ENCODE peak calls at places on chromosomes 11 and 22, in ten cellular contexts. V is uterus, R is adrenal gland, S is cardiac muscle cell, H is vagina, O is Peyer's patch, Y is foreskin keratinocyte, B is heart right ventricle, T is WERI-Rb-1, F is MM.1S. K is an unnamed sample. For H3K27me3, the result is how much of the 10 kb centered on the place peaks cover.

GRCh38 chr22:36323182-36323854 is 64.4 kb downstream of the MYH9 start:
- DNase-seq in O (no peak), S (peak), F (no peak), T (no peak), H (no peak), Y (no peak), R (peak), B (peak), V (peak), K (peak)

GRCh38 chr11:80937831-80938230 is 1497.0 kb upstream of the TENM4 start:
- DNase-seq in V (no peak), B (no peak), O (no peak), S (no peak), H (no peak), Y (peak), T (no peak), R (no peak), F (no peak), K (no peak)

GRCh38 chr22:32880906-32881596 is 79.5 kb downstream of the TIMP3 start:
- DNase-seq in R (peak), H (no peak), T (peak), S (peak), V (peak), F (no peak), O (no peak), Y (no peak), B (peak), K (peak)

GRCh38 chr11:20337526-20338154 is 25.9 kb upstream of the HTATIP2 start:
- DNase-seq in H (no peak), V (no peak), S (peak), T (peak), F (peak), R (no peak), B (no peak), O (no peak), Y (no peak), K (peak)

GRCh38 chr22:40603088-40603605 is 33.4 kb downstream of the MRTFA start:
- DNase-seq in V (no peak), F (no peak), T (no peak), O (no peak), B (no peak), R (peak), Y (peak), H (no peak), S (no peak), K (no peak)

GRCh38 chr11:61917043-61917356 is 366 bp downstream of the RAB3IL1 start:
- DNase-seq in F (no peak), T (no peak), B (no peak), R (no peak), H (no peak), V (no peak), O (no peak), Y (no peak), S (no peak), K (no peak)

GRCh38 chr11:99020324-99021225 is at the start of gene CNTN5:
- DNase-seq in R (peak), H (no peak), O (peak), F (peak), T (peak), V (peak), S (peak), Y (peak), B (peak), K (peak)

GRCh38 chr22:46033256-46034200 is 56.6 kb upstream of the WNT7B start:
- DNase-seq in R (peak), T (no peak), H (no peak), S (no peak), B (no peak), V (peak), O (no peak), F (no peak), Y (no peak), K (no peak)

GRCh38 chr11:61702701-61703312 is 22.6 kb downstream of the DAGLA start:
- DNase-seq in O (no peak), Y (no peak), T (no peak), B (no peak), S (no peak), F (no peak), H (no peak), V (no peak), R (no peak), K (no peak)

DNA sequence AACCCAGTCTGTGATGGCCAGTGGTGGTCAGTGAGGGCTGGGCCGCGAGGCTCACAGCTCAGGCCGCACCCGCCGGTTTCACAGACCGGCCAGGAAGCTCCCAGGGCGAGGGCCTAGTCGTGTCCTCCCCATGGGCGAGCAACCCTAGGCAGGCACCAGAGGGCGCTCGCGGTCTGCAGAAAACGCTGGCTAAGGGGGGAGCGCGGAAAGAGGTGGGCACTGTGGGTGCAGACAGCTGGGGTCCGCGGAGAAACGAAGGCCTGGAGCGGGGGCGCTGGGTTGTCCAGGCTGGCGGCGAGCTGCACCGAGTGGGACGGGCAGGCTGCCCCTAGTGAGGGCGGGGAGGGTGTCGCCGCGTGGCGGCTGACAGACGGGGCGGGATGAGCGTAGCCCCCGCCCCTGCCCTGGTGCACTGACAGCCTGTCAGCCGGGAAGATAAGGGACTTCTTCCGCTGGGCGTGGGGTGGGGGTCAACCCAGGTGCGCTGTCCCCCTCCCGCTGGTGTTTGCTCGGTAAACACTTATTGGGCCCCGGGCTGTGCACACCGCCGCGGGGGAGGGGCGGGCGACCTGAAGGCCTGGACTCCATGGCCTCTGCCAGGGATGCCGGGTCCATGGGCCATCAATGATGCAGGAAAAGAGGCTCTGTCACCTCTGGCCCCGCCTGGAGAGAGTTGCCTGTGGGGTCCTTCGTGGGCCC is 7.5 kb downstream of the GP1BB start:
- DNase-seq in S (peak), O (peak), H (no peak), B (peak), T (peak), Y (no peak), V (peak), F (peak), R (peak), K (peak)
- H3K27ac ChIP-seq in S (no peak), O (no peak), H (no peak), B (no peak), T (no peak), Y (no peak), V (no peak), F (no peak), R (no peak), K (no peak)

GRCh38 chr11:64705501-64705900 is 17.5 kb downstream of the NRXN2 start:
- DNase-seq in B (no peak), S (no peak), R (no peak), V (no peak), H (no peak), F (no peak), O (no peak), Y (no peak), T (no peak), K (no peak)
- H3K27me3 ChIP-seq in B (under half), S (under half), R (under half), V (under half), H (under half), F (half or more), O (under half), Y (under half), T (under half), K (half or more)

DNA sequence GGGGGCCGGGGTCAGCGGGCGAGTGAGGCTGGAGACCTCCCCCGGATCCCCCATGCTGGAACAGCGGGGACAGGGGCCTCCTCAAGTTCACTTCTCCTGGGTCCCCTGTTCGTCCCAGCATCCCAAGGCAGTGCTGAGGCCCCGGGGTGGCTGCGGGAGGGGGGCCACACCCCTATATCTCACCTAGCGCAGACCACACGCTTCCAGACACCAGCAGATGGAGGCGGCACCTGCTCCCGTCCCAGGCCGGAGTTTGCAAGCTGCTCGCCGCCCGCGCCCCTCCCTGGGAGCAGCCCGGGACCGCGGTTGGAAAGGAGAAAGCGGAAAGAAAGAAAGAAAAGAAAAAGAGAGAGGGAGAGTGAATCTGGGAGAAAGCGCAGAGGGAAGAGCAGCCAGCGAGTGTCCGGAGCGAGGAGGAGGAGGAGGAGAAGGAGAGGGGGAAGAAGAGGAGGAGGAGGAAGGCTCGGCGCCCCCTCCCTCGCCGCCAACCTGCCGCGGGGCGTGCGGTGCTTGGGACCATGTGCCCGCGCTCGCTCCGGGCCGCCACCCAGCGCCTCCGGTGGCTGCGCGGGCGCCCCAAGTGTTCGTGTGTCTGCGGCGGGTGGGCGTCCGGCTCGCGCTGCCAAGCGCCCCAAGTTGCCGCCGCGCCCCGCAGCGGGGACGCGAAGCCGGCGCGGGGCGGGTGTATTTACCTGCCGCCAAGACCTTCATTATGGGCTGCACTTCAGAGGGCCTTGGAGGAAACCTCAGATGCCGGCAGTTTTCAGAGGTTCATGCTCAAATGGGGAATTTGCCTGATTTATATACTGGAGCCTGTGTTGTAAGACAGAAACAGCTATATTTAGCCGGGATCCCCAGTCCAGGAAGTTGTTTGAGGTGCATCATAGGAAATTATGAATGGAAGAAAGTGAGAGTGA is at the start of gene LIF:
- DNase-seq in Y (peak), H (no peak), F (peak), S (peak), T (peak), B (no peak), V (no peak), R (no peak), O (no peak), K (peak)
- TF ChIP-seq CTCF in Y (peak), H (no peak), F (peak), S (peak), T (peak), B (no peak), V (peak), R (no peak), O (peak), K (no peak)

DNA sequence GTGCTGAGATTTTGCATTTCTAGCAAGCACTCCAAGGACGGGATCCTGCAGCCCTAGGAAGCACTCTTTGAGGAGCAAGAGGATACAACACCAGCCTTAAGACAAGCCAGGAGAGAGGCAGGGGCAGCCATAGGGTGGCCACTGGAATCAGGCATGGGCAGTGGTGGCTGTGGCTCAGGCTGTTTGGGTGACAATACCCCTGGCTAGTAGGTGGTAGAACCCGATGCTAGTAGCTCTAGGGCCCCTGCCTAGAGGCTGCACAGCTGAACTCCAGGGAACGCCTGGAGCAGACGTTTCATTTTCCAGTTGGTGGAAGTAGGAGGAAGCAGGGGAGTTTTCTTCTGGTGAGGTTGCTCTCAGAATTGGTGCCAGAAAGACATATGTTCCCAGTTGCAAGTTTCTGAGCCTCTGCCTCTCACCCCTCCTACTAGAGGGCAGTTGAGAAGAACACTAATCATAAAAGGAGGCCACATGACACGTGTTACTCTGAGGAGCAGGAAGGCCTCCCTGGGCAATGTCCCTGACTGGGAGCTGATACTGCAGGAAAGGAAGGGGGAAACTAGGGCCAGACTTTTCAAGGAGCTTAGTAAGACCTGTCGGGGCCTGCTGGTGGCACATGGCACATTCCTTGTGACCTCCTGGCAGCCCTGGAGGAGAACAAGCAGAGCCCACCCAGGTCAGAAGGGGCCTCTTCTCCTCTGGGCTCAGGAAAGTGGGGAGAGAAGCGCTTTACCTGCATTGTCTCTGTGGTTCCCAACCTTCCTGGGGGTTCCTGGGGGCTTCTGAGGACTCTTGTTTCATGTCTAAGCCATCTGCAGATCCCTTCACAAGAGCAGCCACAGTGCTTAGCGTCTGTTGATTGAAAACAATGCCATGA is 56.6 kb upstream of the DRD2 start:
- DNase-seq in V (no peak), T (no peak), O (no peak), H (peak), R (peak), F (no peak), B (no peak), Y (no peak), S (no peak), K (no peak)
- H3K27ac ChIP-seq in V (no peak), T (no peak), O (no peak), H (no peak), R (no peak), F (no peak), B (no peak), Y (no peak), S (no peak), K (no peak)

GRCh38 chr22:23555118-23555517 is 25.0 kb downstream of the IGLL1 start:
- DNase-seq in B (no peak), R (no peak), H (no peak), Y (no peak), O (no peak), S (no peak), V (no peak), T (no peak), F (no peak), K (no peak)
- H3K27me3 ChIP-seq in B (under half), R (under half), H (under half), Y (under half), O (under half), S (under half), V (under half), T (under half), F (under half), K (under half)

GRCh38 chr11:104033134-104033533 is 3.3 kb upstream of the DDI1 start:
- DNase-seq in O (no peak), S (no peak), Y (peak), R (peak), H (no peak), T (no peak), V (no peak), F (no peak), B (no peak), K (no peak)
- TF ChIP-seq CTCF in O (no peak), S (no peak), Y (no peak), R (no peak), H (no peak), T (no peak), V (no peak), F (no peak), B (no peak), K (no peak)

GRCh38 chr11:27362032-27362431 is 983 bp downstream of the CCDC34 start:
- DNase-seq in H (no peak), S (no peak), F (no peak), Y (no peak), V (no peak), T (no peak), O (no peak), B (no peak), R (no peak), K (no peak)
- H3K27ac ChIP-seq in H (no peak), S (peak), F (no peak), Y (no peak), V (no peak), T (no peak), O (no peak), B (no peak), R (no peak), K (peak)

K was measured in transverse colon.